ENCODE peak calls at places on chromosomes 11 and 22, in four cellular contexts. One of them, this sample, is unnamed. For H3K36me3, the result is how much of the 10 kb centered on the place peaks cover.

GRCh38 chr22:23131931-23132330 is 9.9 kb downstream of the RSPH14 start:
- DNase-seq in K562: no peak
- DNase-seq in HCT116: no peak
- DNase-seq in HepG2: no peak
- DNase-seq in this sample: no peak

GRCh38 chr11:2213384-2213842 is 41.8 kb upstream of the TH start:
- DNase-seq in K562: peak
- DNase-seq in HCT116: no peak
- DNase-seq in HepG2: peak
- DNase-seq in this sample: no peak

GRCh38 chr22:49129736-49130135 is 697.9 kb downstream of the BRD1 start:
- DNase-seq in K562: no peak
- DNase-seq in HCT116: no peak
- DNase-seq in HepG2: no peak
- DNase-seq in this sample: no peak

GRCh38 chr11:117826360-117826635 is 1.8 kb upstream of the FXYD2 start:
- DNase-seq in K562: no peak
- DNase-seq in HCT116: no peak
- DNase-seq in HepG2: no peak
- DNase-seq in this sample: no peak

GRCh38 chr11:13271060-13271693 is 6.4 kb upstream of the BMAL1 start:
- DNase-seq in K562: no peak
- DNase-seq in HCT116: no peak
- DNase-seq in HepG2: no peak
- DNase-seq in this sample: no peak

GRCh38 chr11:123429336-123429735 is 733 bp upstream of the GRAMD1B start:
- DNase-seq in K562: no peak
- DNase-seq in HCT116: no peak
- DNase-seq in HepG2: no peak
- DNase-seq in this sample: no peak

GRCh38 chr11:45180158-45180887 is 33.9 kb downstream of the PRDM11 start:
- DNase-seq in K562: no peak
- DNase-seq in HCT116: peak
- DNase-seq in HepG2: no peak
- DNase-seq in this sample: no peak

GRCh38 chr22:20203142-20204099 is 52.6 kb upstream of the CCDC188 start:
- DNase-seq in K562: no peak
- DNase-seq in HCT116: no peak
- DNase-seq in HepG2: peak
- DNase-seq in this sample: no peak

GRCh38 chr11:19060629-19061028 is at the start of gene MRGPRX2:
- DNase-seq in K562: no peak
- DNase-seq in HCT116: no peak
- DNase-seq in HepG2: no peak
- DNase-seq in this sample: no peak

GRCh38 chr22:42691440-42691839 is 29.2 kb downstream of the A4GALT start:
- DNase-seq in K562: no peak
- DNase-seq in HCT116: no peak
- DNase-seq in HepG2: no peak
- DNase-seq in this sample: no peak

GRCh38 chr11:1310772-1311468 is 1.5 kb upstream of the TOLLIP start:
- DNase-seq in K562: no peak
- DNase-seq in HCT116: no peak
- DNase-seq in HepG2: no peak
- DNase-seq in this sample: no peak

GRCh38 chr11:6812391-6813005 is 13.0 kb upstream of the OR6A2 start:
- DNase-seq in K562: peak
- DNase-seq in HCT116: peak
- DNase-seq in HepG2: peak
- DNase-seq in this sample: peak

GRCh38 chr11:91373497-91373896 is 851.1 kb upstream of the FAT3 start:
- DNase-seq in K562: no peak
- DNase-seq in HCT116: no peak
- DNase-seq in HepG2: no peak
- DNase-seq in this sample: no peak

GRCh38 chr11:14306481-14306880 is 52.5 kb downstream of the RRAS2 start:
- DNase-seq in K562: no peak
- DNase-seq in HCT116: no peak
- DNase-seq in HepG2: no peak
- DNase-seq in this sample: no peak

GRCh38 chr11:64056213-64056785 is 20.6 kb downstream of the FLRT1 start:
- DNase-seq in K562: no peak
- DNase-seq in HCT116: no peak
- DNase-seq in HepG2: no peak
- DNase-seq in this sample: no peak

GRCh38 chr11:8250446-8250845 is 13.2 kb downstream of the LMO1 start:
- DNase-seq in K562: no peak
- DNase-seq in HCT116: no peak
- DNase-seq in HepG2: no peak
- DNase-seq in this sample: no peak

GRCh38 chr11:2554338-2555240 is 109.8 kb downstream of the KCNQ1 start:
- DNase-seq in K562: no peak
- DNase-seq in HCT116: no peak
- DNase-seq in HepG2: no peak
- DNase-seq in this sample: no peak

GRCh38 chr11:131638889-131639288 is 268.5 kb downstream of the NTM start:
- DNase-seq in K562: no peak
- DNase-seq in HCT116: no peak
- DNase-seq in HepG2: no peak
- DNase-seq in this sample: no peak

GRCh38 chr11:131640320-131640719 is 269.9 kb downstream of the NTM start:
- DNase-seq in K562: no peak
- DNase-seq in HCT116: no peak
- DNase-seq in HepG2: no peak
- DNase-seq in this sample: no peak

GRCh38 chr11:131645237-131645636 is 274.8 kb downstream of the NTM start:
- DNase-seq in K562: no peak
- DNase-seq in HCT116: no peak
- DNase-seq in HepG2: no peak
- DNase-seq in this sample: no peak

GRCh38 chr11:131643171-131643570 is 272.8 kb downstream of the NTM start:
- DNase-seq in K562: no peak
- DNase-seq in HCT116: no peak
- DNase-seq in HepG2: no peak
- DNase-seq in this sample: no peak

DNA sequence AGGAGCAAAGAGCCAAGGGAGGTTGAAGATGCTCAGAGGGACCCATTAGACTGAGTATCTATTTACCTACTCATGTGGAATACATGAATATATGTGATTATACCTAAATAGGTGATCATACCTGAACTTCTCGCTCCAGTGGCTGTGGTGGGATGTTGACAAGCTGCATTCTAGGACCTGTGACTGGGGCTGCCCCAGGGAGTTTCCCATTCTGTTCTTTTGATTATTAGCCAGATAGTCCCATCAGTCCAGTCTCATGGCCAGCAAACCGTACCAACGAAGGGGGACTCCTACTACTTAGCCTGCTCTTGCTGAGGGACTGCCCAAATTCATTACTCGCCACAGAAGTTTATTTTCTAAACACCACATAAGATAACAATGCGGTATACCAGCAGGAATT is 273.8 kb downstream of the NTM start:
- DNase-seq in K562: no peak
- DNase-seq in HCT116: no peak
- DNase-seq in HepG2: no peak
- DNase-seq in this sample: no peak
- TF ChIP-seq CTCF in K562: no peak
- TF ChIP-seq CTCF in HCT116: no peak
- TF ChIP-seq CTCF in HepG2: no peak
- TF ChIP-seq CTCF in this sample: no peak

GRCh38 chr22:41147722-41148121 is 55.3 kb downstream of the EP300 start:
- DNase-seq in K562: no peak
- DNase-seq in HCT116: no peak
- DNase-seq in HepG2: no peak
- DNase-seq in this sample: no peak

GRCh38 chr22:41157083-41157482 is 48.0 kb upstream of the L3MBTL2 start:
- DNase-seq in K562: no peak
- DNase-seq in HCT116: no peak
- DNase-seq in HepG2: no peak
- DNase-seq in this sample: no peak

GRCh38 chr22:41152902-41153301 is 52.2 kb upstream of the L3MBTL2 start:
- DNase-seq in K562: no peak
- DNase-seq in HCT116: no peak
- DNase-seq in HepG2: no peak
- DNase-seq in this sample: no peak
- H3K36me3 ChIP-seq in K562: half or more
- H3K36me3 ChIP-seq in HCT116: half or more
- H3K36me3 ChIP-seq in HepG2: half or more
- H3K36me3 ChIP-seq in this sample: under half

GRCh38 chr11:76655466-76656086 is 15.0 kb downstream of the LRRC32 start:
- DNase-seq in K562: no peak
- DNase-seq in HCT116: no peak
- DNase-seq in HepG2: no peak
- DNase-seq in this sample: no peak

GRCh38 chr11:76656087-76656531 is 14.4 kb downstream of the LRRC32 start:
- DNase-seq in K562: no peak
- DNase-seq in HCT116: no peak
- DNase-seq in HepG2: no peak
- DNase-seq in this sample: no peak

GRCh38 chr11:76657139-76657823 is 13.3 kb downstream of the LRRC32 start:
- DNase-seq in K562: no peak
- DNase-seq in HCT116: no peak
- DNase-seq in HepG2: no peak
- DNase-seq in this sample: no peak

GRCh38 chr11:76657824-76658170 is 12.8 kb downstream of the LRRC32 start:
- DNase-seq in K562: no peak
- DNase-seq in HCT116: no peak
- DNase-seq in HepG2: no peak
- DNase-seq in this sample: no peak

DNA sequence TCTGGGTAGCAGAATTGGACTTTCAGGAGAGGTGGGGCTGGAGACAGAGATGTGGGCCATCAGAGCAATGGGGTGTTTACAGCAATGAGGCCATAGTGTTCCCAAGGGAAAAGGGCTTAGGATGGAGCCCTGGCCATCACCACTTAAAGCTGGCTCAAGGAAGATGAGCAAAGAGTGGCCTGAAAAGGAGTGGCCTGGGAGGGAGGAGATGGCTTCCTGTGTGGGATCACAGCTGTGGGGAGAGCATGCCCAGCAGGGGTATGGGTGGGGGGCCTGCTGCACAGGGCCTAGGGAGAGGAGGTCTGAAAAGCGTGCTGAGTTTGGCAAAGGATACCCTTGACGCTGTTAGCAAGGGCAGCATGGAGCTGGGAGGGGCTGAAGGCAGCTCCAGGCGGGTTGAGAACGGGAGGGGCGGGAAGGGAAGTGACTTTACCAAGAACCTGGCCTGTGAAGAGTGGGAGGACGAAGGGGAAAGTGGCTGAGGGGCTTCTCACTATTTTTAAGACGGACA is 13.9 kb downstream of the LRRC32 start:
- DNase-seq in K562: no peak
- DNase-seq in HCT116: no peak
- DNase-seq in HepG2: no peak
- DNase-seq in this sample: no peak
- TF ChIP-seq TCF7L2 in K562: no peak
- TF ChIP-seq TCF7L2 in HCT116: no peak
- TF ChIP-seq TCF7L2 in HepG2: no peak
- TF ChIP-seq TCF7L2 in this sample: no peak

DNA sequence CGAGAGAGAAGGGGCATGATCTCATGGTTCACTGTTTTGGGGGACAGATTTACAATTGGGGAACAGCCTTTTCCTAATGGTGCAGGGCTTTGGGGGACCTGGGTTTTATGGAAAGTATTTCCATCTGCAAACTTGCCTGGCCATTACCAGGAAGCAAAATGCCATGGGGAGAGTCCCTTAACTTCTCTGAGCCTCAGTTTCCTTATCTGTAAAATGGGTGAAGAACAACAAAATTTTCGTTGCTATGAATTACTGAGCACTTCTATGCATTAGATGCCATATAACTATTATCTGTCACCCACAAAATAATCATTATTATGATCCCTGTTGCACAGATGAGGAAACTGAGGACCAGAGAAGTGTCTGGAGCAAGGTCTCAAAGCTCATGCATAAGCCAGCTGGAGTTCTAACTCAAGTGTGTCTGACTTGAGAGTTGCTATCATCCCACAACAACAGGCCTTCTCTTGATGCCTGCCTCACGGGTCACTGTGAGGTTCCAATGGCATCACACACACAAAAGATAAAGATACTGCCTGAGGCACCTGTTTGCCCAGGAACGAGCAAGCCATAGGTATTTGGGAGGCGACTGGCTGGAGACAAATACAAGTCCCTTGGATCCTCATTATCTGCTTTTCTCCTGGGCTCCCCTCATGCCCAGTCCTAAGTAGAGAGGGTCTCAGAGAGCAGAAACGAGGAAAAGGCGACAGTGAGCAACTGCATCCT is 15.8 kb downstream of the TPST2 start:
- DNase-seq in K562: no peak
- DNase-seq in HCT116: no peak
- DNase-seq in HepG2: no peak
- DNase-seq in this sample: no peak
- TF ChIP-seq CTCF in K562: no peak
- TF ChIP-seq CTCF in HCT116: no peak
- TF ChIP-seq CTCF in HepG2: no peak
- TF ChIP-seq CTCF in this sample: no peak

GRCh38 chr11:65867284-65868071 is 5.1 kb downstream of the EFEMP2 start:
- DNase-seq in K562: peak
- DNase-seq in HCT116: no peak
- DNase-seq in HepG2: no peak
- DNase-seq in this sample: no peak
- H3K36me3 ChIP-seq in K562: half or more
- H3K36me3 ChIP-seq in HCT116: under half
- H3K36me3 ChIP-seq in HepG2: under half
- H3K36me3 ChIP-seq in this sample: under half

DNA sequence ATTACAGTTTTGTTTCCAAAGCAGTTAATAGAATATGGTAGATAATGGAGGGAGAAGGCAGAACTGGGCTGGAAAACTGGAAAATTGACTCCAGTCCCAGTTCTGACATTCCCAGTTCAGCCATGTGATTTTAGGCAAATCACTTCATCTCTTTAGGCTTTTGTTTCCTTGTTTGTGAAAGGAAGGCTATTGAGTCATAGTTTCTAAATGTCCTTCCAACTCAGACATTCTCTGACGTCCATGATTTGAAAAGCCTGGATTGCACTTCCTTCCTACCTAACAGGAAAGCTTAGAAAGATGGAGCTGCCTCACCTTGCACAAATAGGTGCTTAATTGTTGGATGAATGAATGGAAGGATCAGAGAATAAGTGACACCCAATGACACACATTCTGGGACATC is 19.8 kb upstream of the GALNT18 start:
- DNase-seq in K562: no peak
- DNase-seq in HCT116: no peak
- DNase-seq in HepG2: no peak
- DNase-seq in this sample: no peak
- TF ChIP-seq TCF7L2 in K562: no peak
- TF ChIP-seq TCF7L2 in HCT116: no peak
- TF ChIP-seq TCF7L2 in HepG2: no peak
- TF ChIP-seq TCF7L2 in this sample: no peak

This sample was measured in Panc1.